ENCODE peak calls at places on chromosomes 12 and 14, in seven cellular contexts. U is A549; P is esophagus squamous epithelium; B is heart left ventricle; N is tibial artery; J is CD4-positive, CD25-positive, alpha-beta regulatory T cell; Q is pancreas. X is an unnamed sample. For H3K4me1, the result is how much of the 10 kb centered on the place peaks cover.

GRCh38 chr12:116276433-116277216 is 868 bp downstream of the MED13L start:
- DNase-seq in U (peak), P (peak), B (peak), N (peak), J (peak), Q (peak), X (peak)

GRCh38 chr12:19410639-19411184 is 28.6 kb upstream of the AEBP2 start:
- DNase-seq in U (no peak), P (no peak), B (no peak), N (no peak), J (no peak), Q (no peak), X (no peak)

GRCh38 chr14:87261621-87262020 is 731.4 kb downstream of the GALC start:
- DNase-seq in U (no peak), P (no peak), B (no peak), N (no peak), J (no peak), Q (no peak), X (no peak)

GRCh38 chr12:67797316-67797741 is 148.8 kb downstream of the DYRK2 start:
- DNase-seq in U (no peak), P (no peak), B (peak), N (no peak), J (no peak), Q (peak), X (no peak)

GRCh38 chr14:22986508-22987054 is 4.2 kb upstream of the AJUBA start:
- DNase-seq in U (peak), P (peak), B (peak), N (peak), J (peak), Q (peak), X (peak)

GRCh38 chr14:106802413-106803364 is 1276.3 kb downstream of the TMEM121 start:
- DNase-seq in U (peak), P (no peak), B (no peak), N (no peak), J (no peak), Q (peak), X (no peak)

GRCh38 chr14:71532349-71532748 is 399.9 kb upstream of the RGS6 start:
- DNase-seq in U (no peak), P (no peak), B (no peak), N (no peak), J (no peak), Q (no peak), X (peak)

GRCh38 chr12:76946451-76946850 is 67.6 kb upstream of the CSRP2 start:
- DNase-seq in U (no peak), P (no peak), B (no peak), N (no peak), J (no peak), Q (no peak), X (no peak)

GRCh38 chr12:54134395-54134794 is 54.4 kb downstream of the SMUG1 start:
- DNase-seq in U (no peak), P (no peak), B (no peak), N (no peak), J (no peak), Q (no peak), X (no peak)
- H3K4me1 ChIP-seq in U (under half), P (under half), B (under half), N (under half), J (under half), Q (under half), X (under half)

DNA sequence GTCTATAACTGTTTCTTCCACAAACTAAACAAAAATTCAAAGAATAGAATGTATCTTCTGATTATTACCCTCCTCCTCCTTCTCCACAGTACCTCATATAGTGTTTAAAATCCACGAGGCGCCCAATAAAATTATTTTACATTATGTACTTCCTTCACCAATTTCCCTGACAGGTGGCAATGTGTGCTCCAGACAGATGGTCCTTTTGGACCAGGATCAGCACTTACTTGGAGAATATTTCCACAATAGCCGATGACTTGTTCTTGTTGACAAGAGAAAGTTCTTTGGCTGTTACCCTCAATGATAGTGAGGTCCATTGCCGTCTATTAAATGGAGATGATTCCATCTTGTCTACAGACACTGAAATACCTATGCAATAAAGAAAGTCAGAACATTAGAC is 34.9 kb downstream of the LIMA1 start:
- DNase-seq in U (no peak), P (no peak), B (no peak), N (no peak), J (no peak), Q (no peak), X (no peak)
- H3K4me1 ChIP-seq in U (under half), P (under half), B (half or more), N (under half), J (under half), Q (half or more), X (under half)

DNA sequence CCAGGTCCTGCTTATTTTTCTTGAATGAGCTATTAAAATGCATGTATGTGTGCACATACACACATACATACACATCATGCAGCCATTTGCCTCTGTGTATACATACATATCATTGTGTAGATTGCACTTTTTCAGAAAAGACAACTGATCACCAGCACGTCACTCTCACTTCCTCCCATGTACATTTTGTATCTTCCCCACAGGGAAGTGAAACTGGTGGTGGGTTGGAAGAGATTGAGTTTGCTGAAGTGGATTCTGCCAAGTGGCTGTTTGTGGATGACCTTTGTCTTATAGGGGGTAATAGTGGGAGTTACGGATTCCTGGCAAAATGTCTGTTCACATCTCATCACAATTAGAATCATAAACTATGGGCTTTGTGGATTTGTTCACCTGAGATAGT is 448.6 kb downstream of the RAD51B start:
- DNase-seq in U (no peak), P (no peak), B (no peak), N (no peak), J (no peak), Q (no peak), X (no peak)
- H3K4me1 ChIP-seq in U (under half), P (under half), B (under half), N (under half), J (under half), Q (under half), X (under half)

DNA sequence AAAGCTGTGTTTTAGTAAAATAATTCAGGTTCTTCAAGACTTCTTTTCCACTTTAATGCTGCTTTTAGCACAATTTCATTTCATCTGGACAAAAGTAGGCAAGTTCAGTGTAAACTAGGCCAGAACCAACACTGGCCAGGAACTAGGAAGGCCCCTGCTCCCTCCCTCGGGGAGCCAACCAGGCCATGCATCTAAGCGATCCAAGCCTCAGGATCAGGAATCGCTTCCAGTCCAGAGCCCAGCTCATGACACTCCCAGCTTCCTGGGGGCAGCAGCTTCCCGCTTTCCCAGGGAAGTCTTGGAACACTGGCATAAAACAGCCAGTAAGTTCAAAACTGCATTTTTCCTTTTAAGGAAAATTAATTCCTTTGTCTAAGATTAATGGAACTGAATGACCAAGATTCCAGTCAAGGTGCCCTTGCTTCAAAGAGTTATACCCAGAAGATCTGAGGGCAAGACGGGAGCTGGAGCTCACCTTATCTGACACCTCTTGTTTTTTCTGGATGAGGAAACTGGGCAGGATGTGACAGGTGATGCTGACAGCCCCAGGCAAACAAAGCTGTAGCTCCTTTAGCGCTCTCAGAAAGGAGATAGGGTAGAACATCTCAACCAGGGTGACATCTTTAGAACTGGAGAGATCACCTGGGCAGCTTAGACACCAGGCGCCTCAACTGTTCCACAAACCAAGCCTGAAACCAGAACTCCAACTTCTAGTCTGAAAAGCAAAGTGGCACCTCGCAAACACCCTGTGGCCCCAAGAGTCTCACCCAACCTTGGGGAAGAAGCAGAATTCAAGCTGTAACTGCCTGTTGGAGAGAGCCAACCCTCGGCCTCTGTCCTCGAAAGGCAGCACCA is 61.4 kb upstream of the PNMA1 start:
- DNase-seq in U (no peak), P (no peak), B (no peak), N (no peak), J (no peak), Q (no peak), X (no peak)
- H3K4me1 ChIP-seq in U (under half), P (under half), B (half or more), N (under half), J (half or more), Q (under half), X (under half)

DNA sequence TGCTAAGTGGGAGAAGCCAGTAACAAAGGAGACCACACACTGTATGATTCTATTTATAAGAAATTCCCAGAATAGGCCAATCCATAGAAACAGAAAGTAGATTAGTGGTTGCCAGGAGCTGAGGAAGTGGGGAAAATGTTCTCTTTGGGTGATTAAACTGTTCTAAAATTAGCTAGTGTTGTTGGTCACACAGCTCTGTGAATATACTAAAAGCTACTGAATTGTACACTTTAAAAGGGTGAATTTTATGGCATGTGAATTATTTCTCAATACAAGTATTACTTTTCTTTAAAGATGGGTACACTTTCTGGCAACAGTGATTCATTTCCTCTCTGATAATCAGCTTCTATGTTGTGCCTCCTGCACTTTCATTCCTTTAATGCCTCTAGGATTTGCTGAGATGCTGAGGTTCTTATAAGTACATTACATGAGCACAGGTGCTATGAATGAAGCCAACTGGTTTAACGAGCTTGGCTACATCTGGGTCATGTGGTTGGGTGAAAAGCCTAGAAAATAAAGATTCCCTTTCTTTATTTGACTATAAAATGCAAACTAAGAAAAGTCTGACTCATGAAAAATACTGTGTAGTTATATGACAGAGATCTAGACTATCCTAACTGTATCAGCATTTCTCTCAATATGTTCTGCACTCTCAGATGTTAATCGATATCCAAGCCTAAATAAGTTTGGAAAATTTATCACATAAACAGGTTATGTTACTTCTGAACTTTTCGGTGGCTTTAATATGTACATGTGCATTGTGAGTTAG is 132.9 kb downstream of the DAAM1 start:
- DNase-seq in U (no peak), P (no peak), B (no peak), N (no peak), J (no peak), Q (no peak), X (no peak)
- H3K4me1 ChIP-seq in U (under half), P (under half), B (half or more), N (under half), J (under half), Q (under half), X (under half)

X was measured in SJSA1.